ENCODE peak calls at places on chromosome 19, in five cellular contexts. K, T, J, D and N are unnamed samples.

GRCh38 chr19:17243854-17244617 is 1.7 kb downstream of the NR2F6 start:
- DNase-seq in K (no peak), T (no peak), J (peak), D (peak), N (no peak)

GRCh38 chr19:20367811-20368294 is 197.7 kb downstream of the ZNF737 start:
- DNase-seq in K (no peak), T (no peak), J (peak), D (no peak), N (no peak)

GRCh38 chr19:3387645-3388589 is 21.5 kb downstream of the NFIC start:
- DNase-seq in K (no peak), T (no peak), J (no peak), D (no peak), N (peak)

GRCh38 chr19:45632468-45633196 is 6.6 kb downstream of the EML2 start:
- DNase-seq in K (peak), T (no peak), J (peak), D (peak), N (peak)

GRCh38 chr19:9914001-9914314 is 22.4 kb downstream of the OLFM2 start:
- DNase-seq in K (no peak), T (no peak), J (peak), D (no peak), N (no peak)

GRCh38 chr19:55913643-55914268 is 18.4 kb downstream of the NLRP13 start:
- DNase-seq in K (no peak), T (no peak), J (no peak), D (no peak), N (no peak)

GRCh38 chr19:35168261-35168660 is 13.7 kb downstream of the FXYD5 start:
- DNase-seq in K (no peak), T (no peak), J (peak), D (peak), N (no peak)

GRCh38 chr19:33432408-33433170 is 59.1 kb downstream of the CEBPG start:
- DNase-seq in K (no peak), T (no peak), J (no peak), D (no peak), N (no peak)

GRCh38 chr19:4909172-4909896 is at the start of gene UHRF1:
- DNase-seq in K (peak), T (no peak), J (peak), D (peak), N (no peak)

GRCh38 chr19:18789883-18790565 is 1.1 kb downstream of the COMP start:
- DNase-seq in K (peak), T (no peak), J (peak), D (no peak), N (no peak)

GRCh38 chr19:45468159-45468651 is 409 bp downstream of the FOSB start:
- DNase-seq in K (no peak), T (no peak), J (no peak), D (no peak), N (no peak)

GRCh38 chr19:4172861-4173473 is 9.4 kb downstream of the SIRT6 start:
- DNase-seq in K (no peak), T (no peak), J (peak), D (no peak), N (no peak)

GRCh38 chr19:51158474-51159129 is 16.5 kb downstream of the SIGLEC7 start:
- DNase-seq in K (no peak), T (no peak), J (peak), D (no peak), N (no peak)

GRCh38 chr19:10981496-10981895 is 20.7 kb downstream of the SMARCA4 start:
- DNase-seq in K (no peak), T (no peak), J (no peak), D (no peak), N (no peak)

GRCh38 chr19:28350673-28351072 is 862.3 kb downstream of the UQCRFS1 start:
- DNase-seq in K (no peak), T (no peak), J (no peak), D (no peak), N (no peak)

GRCh38 chr19:12774588-12775555 is at the start of gene HOOK2:
- DNase-seq in K (no peak), T (no peak), J (peak), D (no peak), N (no peak)

GRCh38 chr19:7340959-7341837 is 7.5 kb upstream of the ARHGEF18 start:
- DNase-seq in K (peak), T (peak), J (peak), D (peak), N (peak)

GRCh38 chr19:43667524-43668405 is 2.2 kb downstream of the PLAUR start:
- DNase-seq in K (no peak), T (no peak), J (no peak), D (no peak), N (no peak)

GRCh38 chr19:18282788-18283141 is 1.3 kb upstream of the JUND start:
- DNase-seq in K (no peak), T (no peak), J (no peak), D (no peak), N (no peak)

GRCh38 chr19:31527443-31527842 is 178.2 kb upstream of the TSHZ3 start:
- DNase-seq in K (no peak), T (no peak), J (no peak), D (no peak), N (no peak)

GRCh38 chr19:8393871-8394250 is 3.7 kb downstream of the RAB11B start:
- DNase-seq in K (no peak), T (no peak), J (no peak), D (no peak), N (no peak)

GRCh38 chr19:41711376-41712261 is 3.2 kb downstream of the CEACAM5 start:
- DNase-seq in K (no peak), T (no peak), J (no peak), D (no peak), N (no peak)

GRCh38 chr19:3275583-3276340 is 51.3 kb downstream of the CELF5 start:
- DNase-seq in K (peak), T (no peak), J (peak), D (peak), N (peak)

GRCh38 chr19:7554990-7555864 is 19.7 kb downstream of the PNPLA6 start:
- DNase-seq in K (no peak), T (no peak), J (peak), D (no peak), N (no peak)

GRCh38 chr19:12773571-12773970 is 1.8 kb downstream of the HOOK2 start:
- DNase-seq in K (no peak), T (no peak), J (no peak), D (no peak), N (no peak)

GRCh38 chr19:10915511-10916091 is 12.8 kb downstream of the YIPF2 start:
- DNase-seq in K (no peak), T (peak), J (peak), D (peak), N (peak)

GRCh38 chr19:49637865-49638350 is 2.0 kb downstream of the RRAS start:
- DNase-seq in K (no peak), T (peak), J (peak), D (peak), N (peak)

GRCh38 chr19:567296-567900 is 5.0 kb upstream of the BSG start:
- DNase-seq in K (no peak), T (no peak), J (no peak), D (no peak), N (no peak)

GRCh38 chr19:51359294-51359693 is 6.9 kb downstream of the ETFB start:
- DNase-seq in K (no peak), T (peak), J (no peak), D (peak), N (peak)